ENCODE peak calls at places on chromosomes 16 and 17, in nine cellular contexts. One of them, this sample, is unnamed.
A peak's percentile ranks its signal among the peaks of the same experiment; 100 is the strongest.

GRCh38 chr17:8304181-8304910 is 5.7 kb upstream of the ARHGEF15 start:
- DNase-seq in RWPE1: no peak
- DNase-seq in IMR-90: no peak
- DNase-seq in PC-9: no peak
- DNase-seq in T-cell: no peak
- DNase-seq in right cardiac atrium: no peak
- DNase-seq in Daoy: peak; percentile 24
- DNase-seq in lower leg skin: no peak
- DNase-seq in HFFc6: no peak
- DNase-seq in this sample: no peak

GRCh38 chr17:49633250-49633649 is 44.6 kb downstream of the SPOP start:
- DNase-seq in RWPE1: no peak
- DNase-seq in IMR-90: no peak
- DNase-seq in PC-9: no peak
- DNase-seq in T-cell: no peak
- DNase-seq in right cardiac atrium: no peak
- DNase-seq in Daoy: no peak
- DNase-seq in lower leg skin: no peak
- DNase-seq in HFFc6: no peak
- DNase-seq in this sample: no peak

GRCh38 chr17:45123930-45124796 is 8.2 kb downstream of the PLCD3 start:
- DNase-seq in RWPE1: peak; percentile 88
- DNase-seq in IMR-90: peak; percentile 91
- DNase-seq in PC-9: peak; percentile 85
- DNase-seq in T-cell: no peak
- DNase-seq in right cardiac atrium: peak; percentile 77
- DNase-seq in Daoy: peak; percentile 96
- DNase-seq in lower leg skin: peak; percentile 71
- DNase-seq in HFFc6: peak; percentile 81
- DNase-seq in this sample: no peak

GRCh38 chr16:1762196-1762878 is 9.0 kb downstream of the NME3 start:
- DNase-seq in RWPE1: no peak
- DNase-seq in IMR-90: no peak
- DNase-seq in PC-9: no peak
- DNase-seq in T-cell: no peak
- DNase-seq in right cardiac atrium: no peak
- DNase-seq in Daoy: no peak
- DNase-seq in lower leg skin: no peak
- DNase-seq in HFFc6: no peak
- DNase-seq in this sample: no peak

GRCh38 chr17:38328620-38329019 is 15.1 kb downstream of the GPR179 start:
- DNase-seq in RWPE1: no peak
- DNase-seq in IMR-90: no peak
- DNase-seq in PC-9: no peak
- DNase-seq in T-cell: no peak
- DNase-seq in right cardiac atrium: no peak
- DNase-seq in Daoy: no peak
- DNase-seq in lower leg skin: no peak
- DNase-seq in HFFc6: no peak
- DNase-seq in this sample: no peak

GRCh38 chr17:20315321-20315720 is 152.0 kb downstream of the LGALS9B start:
- DNase-seq in RWPE1: no peak
- DNase-seq in IMR-90: no peak
- DNase-seq in PC-9: no peak
- DNase-seq in T-cell: no peak
- DNase-seq in right cardiac atrium: no peak
- DNase-seq in Daoy: no peak
- DNase-seq in lower leg skin: no peak
- DNase-seq in HFFc6: no peak
- DNase-seq in this sample: no peak

GRCh38 chr16:66270333-66270927 is 96.1 kb upstream of the CDH5 start:
- DNase-seq in RWPE1: peak; percentile 67
- DNase-seq in IMR-90: peak; percentile 54
- DNase-seq in PC-9: peak; percentile 54
- DNase-seq in T-cell: peak; percentile 47
- DNase-seq in right cardiac atrium: peak; percentile 68
- DNase-seq in Daoy: peak; percentile 83
- DNase-seq in lower leg skin: no peak
- DNase-seq in HFFc6: peak; percentile 13
- DNase-seq in this sample: peak; percentile 81

GRCh38 chr17:3582921-3583320 is 25.3 kb upstream of the TRPV3 start:
- DNase-seq in RWPE1: no peak
- DNase-seq in IMR-90: no peak
- DNase-seq in PC-9: no peak
- DNase-seq in T-cell: no peak
- DNase-seq in right cardiac atrium: no peak
- DNase-seq in Daoy: no peak
- DNase-seq in lower leg skin: no peak
- DNase-seq in HFFc6: no peak
- DNase-seq in this sample: no peak

GRCh38 chr16:391885-392335 is 5.1 kb upstream of the NME4 start:
- DNase-seq in RWPE1: no peak
- DNase-seq in IMR-90: peak; percentile 83
- DNase-seq in PC-9: peak; percentile 69
- DNase-seq in T-cell: peak; percentile 78
- DNase-seq in right cardiac atrium: peak; percentile 58
- DNase-seq in Daoy: peak; percentile 82
- DNase-seq in lower leg skin: no peak
- DNase-seq in HFFc6: peak; percentile 87
- DNase-seq in this sample: peak; percentile 24

GRCh38 chr17:5772720-5773119 is 188.4 kb upstream of the NLRP1 start:
- DNase-seq in RWPE1: no peak
- DNase-seq in IMR-90: peak; percentile 37
- DNase-seq in PC-9: no peak
- DNase-seq in T-cell: no peak
- DNase-seq in right cardiac atrium: peak; percentile 41
- DNase-seq in Daoy: peak; percentile 90
- DNase-seq in lower leg skin: peak; percentile 14
- DNase-seq in HFFc6: no peak
- DNase-seq in this sample: no peak

GRCh38 chr17:7932483-7932891 is 481 bp downstream of the CNTROB start:
- DNase-seq in RWPE1: peak; percentile 44
- DNase-seq in IMR-90: peak; percentile 21
- DNase-seq in PC-9: no peak
- DNase-seq in T-cell: no peak
- DNase-seq in right cardiac atrium: peak; percentile 32
- DNase-seq in Daoy: peak; percentile 9
- DNase-seq in lower leg skin: no peak
- DNase-seq in HFFc6: no peak
- DNase-seq in this sample: no peak

GRCh38 chr17:31697838-31698237 is 161.2 kb downstream of the COPRS start:
- DNase-seq in RWPE1: no peak
- DNase-seq in IMR-90: no peak
- DNase-seq in PC-9: no peak
- DNase-seq in T-cell: no peak
- DNase-seq in right cardiac atrium: no peak
- DNase-seq in Daoy: no peak
- DNase-seq in lower leg skin: no peak
- DNase-seq in HFFc6: no peak
- DNase-seq in this sample: no peak

GRCh38 chr16:1965610-1966009 is 984 bp upstream of the RPS2 start:
- DNase-seq in RWPE1: no peak
- DNase-seq in IMR-90: no peak
- DNase-seq in PC-9: no peak
- DNase-seq in T-cell: no peak
- DNase-seq in right cardiac atrium: no peak
- DNase-seq in Daoy: no peak
- DNase-seq in lower leg skin: no peak
- DNase-seq in HFFc6: no peak
- DNase-seq in this sample: no peak

GRCh38 chr17:74851612-74852236 is 8.0 kb downstream of the GRIN2C start:
- DNase-seq in RWPE1: no peak
- DNase-seq in IMR-90: no peak
- DNase-seq in PC-9: no peak
- DNase-seq in T-cell: no peak
- DNase-seq in right cardiac atrium: no peak
- DNase-seq in Daoy: no peak
- DNase-seq in lower leg skin: no peak
- DNase-seq in HFFc6: no peak
- DNase-seq in this sample: no peak

GRCh38 chr17:59842901-59843652 is 49.7 kb downstream of the TUBD1 start:
- DNase-seq in RWPE1: peak; percentile 44
- DNase-seq in IMR-90: peak; percentile 97
- DNase-seq in PC-9: peak; percentile 71
- DNase-seq in T-cell: no peak
- DNase-seq in right cardiac atrium: peak; percentile 36
- DNase-seq in Daoy: peak; percentile 90
- DNase-seq in lower leg skin: no peak
- DNase-seq in HFFc6: peak; percentile 97
- DNase-seq in this sample: no peak